ENCODE peak calls at places on chromosomes 2 and 18, in six cellular contexts. X is astrocyte of the spinal cord, K is lower lobe of right lung, L is A549, H is endodermal cell, T is breast epithelium. Y is an unnamed sample.

GRCh38 chr2:105143467-105144127 is 97.9 kb upstream of the GPR45 start:
- DNase-seq in L (no peak), H (peak), T (peak), K (no peak), X (no peak), Y (no peak)

GRCh38 chr2:18987592-18988073 is 370.8 kb downstream of the OSR1 start:
- DNase-seq in L (peak), X (peak), K (peak), H (no peak), T (peak), Y (no peak)

GRCh38 chr2:45284621-45284995 is 275.4 kb upstream of the SIX2 start:
- DNase-seq in L (no peak), T (no peak), H (no peak), K (no peak), X (no peak), Y (no peak)

GRCh38 chr18:2906522-2907458 is 60.0 kb downstream of the EMILIN2 start:
- DNase-seq in H (peak), X (no peak), T (no peak), L (peak), K (peak), Y (no peak)

GRCh38 chr2:8135051-8135675 is 546.7 kb upstream of the ID2 start:
- DNase-seq in H (no peak), K (no peak), L (no peak), T (no peak), X (no peak), Y (no peak)

GRCh38 chr18:44474067-44474411 is 206.6 kb upstream of the SETBP1 start:
- DNase-seq in K (no peak), X (no peak), T (no peak), L (no peak), H (no peak), Y (no peak)

GRCh38 chr2:498493-499178 is 178.6 kb downstream of the TMEM18 start:
- DNase-seq in X (no peak), L (no peak), H (no peak), T (no peak), K (no peak), Y (no peak)

GRCh38 chr2:84970956-84971798 is at the start of gene KCMF1:
- DNase-seq in K (peak), T (peak), H (peak), X (peak), L (no peak), Y (no peak)

GRCh38 chr2:30029804-30030203 is 108.4 kb upstream of the ALK start:
- DNase-seq in L (no peak), T (no peak), K (no peak), X (no peak), H (no peak), Y (no peak)

GRCh38 chr2:216006164-216006663 is 7.1 kb downstream of the MREG start:
- DNase-seq in X (no peak), T (peak), H (peak), K (peak), L (no peak), Y (peak)

GRCh38 chr18:23135679-23136325 is 517 bp downstream of the CABLES1 start:
- DNase-seq in L (no peak), H (peak), X (no peak), K (peak), T (no peak), Y (no peak)

GRCh38 chr2:127592761-127593227 is 53.2 kb upstream of the GPR17 start:
- DNase-seq in H (peak), X (no peak), K (no peak), L (no peak), T (no peak), Y (peak)

GRCh38 chr2:96909651-96910050 is 39.8 kb upstream of the SEMA4C start:
- DNase-seq in T (no peak), L (no peak), X (no peak), H (no peak), K (no peak), Y (no peak)

GRCh38 chr2:126981476-126981875 is 82.8 kb downstream of the TEX51 start:
- DNase-seq in K (no peak), X (no peak), H (no peak), L (no peak), T (no peak), Y (no peak)

GRCh38 chr2:40511661-40512213 is 59.8 kb upstream of the SLC8A1 start:
- DNase-seq in K (no peak), H (peak), T (no peak), X (peak), L (no peak), Y (peak)

GRCh38 chr2:43467889-43468288 is 127.9 kb downstream of the THADA start:
- DNase-seq in H (no peak), X (peak), T (no peak), L (no peak), K (no peak), Y (no peak)

GRCh38 chr2:62382757-62383156 is 123.2 kb downstream of the TMEM17 start:
- DNase-seq in T (no peak), K (no peak), L (no peak), H (no peak), X (no peak), Y (no peak)

GRCh38 chr2:218386505-218387368 is 4.7 kb downstream of the SLC11A1 start:
- DNase-seq in X (no peak), K (no peak), L (no peak), H (peak), T (no peak), Y (no peak)

GRCh38 chr2:174577967-174578589 is 19.5 kb downstream of the WIPF1 start:
- DNase-seq in H (no peak), X (peak), K (no peak), T (no peak), L (no peak), Y (no peak)

GRCh38 chr2:135709992-135710391 is 31.7 kb upstream of the UBXN4 start:
- DNase-seq in T (peak), X (peak), K (peak), L (peak), H (peak), Y (no peak)

GRCh38 chr2:135227386-135227785 is 175.3 kb downstream of the RAB3GAP1 start:
- DNase-seq in H (no peak), K (no peak), L (no peak), X (peak), T (no peak), Y (no peak)

GRCh38 chr2:217746741-217747287 is 256.0 kb downstream of the TNS1 start:
- DNase-seq in T (no peak), X (no peak), L (no peak), H (peak), K (no peak), Y (no peak)

GRCh38 chr2:209974566-209974965 is 27.9 kb upstream of the RPE start:
- DNase-seq in H (no peak), K (no peak), L (no peak), X (peak), T (no peak), Y (no peak)

GRCh38 chr2:209976698-209977385 is 25.6 kb upstream of the RPE start:
- DNase-seq in H (no peak), K (no peak), L (no peak), T (no peak), X (no peak), Y (no peak)

GRCh38 chr2:209973328-209973727 is 29.1 kb upstream of the RPE start:
- DNase-seq in K (no peak), H (no peak), X (no peak), T (no peak), L (no peak), Y (no peak)

DNA sequence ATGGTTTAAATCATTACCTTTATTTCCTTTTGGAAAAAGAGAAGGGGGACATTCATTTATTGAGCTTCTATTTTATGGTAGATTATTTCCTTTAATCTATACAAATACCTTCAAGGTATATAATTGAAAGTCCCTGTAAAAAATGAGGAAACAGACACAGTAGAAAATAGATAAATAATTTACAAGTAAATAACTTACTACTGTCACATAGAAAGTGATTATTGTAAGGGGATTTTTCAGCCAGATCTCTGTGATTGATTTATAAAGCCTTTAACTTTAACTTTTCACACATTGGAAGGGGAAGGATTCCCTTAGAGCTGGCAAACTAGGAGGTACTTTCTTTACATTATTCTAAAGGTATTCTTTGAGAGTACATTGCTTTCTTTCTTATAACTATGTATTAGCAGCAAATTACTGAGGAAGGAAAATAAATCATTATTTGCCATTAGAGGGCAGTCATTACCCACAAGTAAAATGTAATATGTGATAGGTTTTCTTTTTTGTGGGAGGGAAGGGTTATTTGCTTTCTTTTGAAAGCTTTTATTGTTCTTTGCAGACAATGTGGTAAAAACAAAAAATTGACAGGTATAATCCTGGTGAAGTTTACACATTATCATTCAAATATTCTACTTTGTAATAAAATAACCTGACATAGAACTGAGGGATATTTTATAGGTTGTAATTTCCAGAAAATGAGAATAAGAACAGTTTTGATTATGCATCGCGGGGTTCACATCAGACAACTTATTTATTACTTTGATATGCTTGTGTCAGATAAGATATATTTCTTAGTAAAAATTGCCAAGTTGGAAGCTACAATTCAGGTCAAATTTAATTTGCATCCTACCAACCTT is 24.8 kb upstream of the RPE start:
- DNase-seq in L (peak), H (no peak), K (no peak), X (peak), T (no peak), Y (no peak)
- TF ChIP-seq CTCF in L (peak), H (peak), K (peak), X (peak), T (peak), Y (peak)

GRCh38 chr2:66446178-66446860 is 11.4 kb downstream of the MEIS1 start:
- DNase-seq in T (no peak), K (peak), L (no peak), X (peak), H (peak), Y (no peak)

GRCh38 chr2:66448592-66448991 is 13.7 kb downstream of the MEIS1 start:
- DNase-seq in K (no peak), T (no peak), L (no peak), H (no peak), X (no peak), Y (no peak)

GRCh38 chr2:66445781-66446177 is 10.9 kb downstream of the MEIS1 start:
- DNase-seq in T (no peak), H (peak), X (peak), K (peak), L (no peak), Y (no peak)

GRCh38 chr2:66446924-66447323 is 12.0 kb downstream of the MEIS1 start:
- DNase-seq in X (peak), K (no peak), T (no peak), L (no peak), H (no peak), Y (no peak)

DNA sequence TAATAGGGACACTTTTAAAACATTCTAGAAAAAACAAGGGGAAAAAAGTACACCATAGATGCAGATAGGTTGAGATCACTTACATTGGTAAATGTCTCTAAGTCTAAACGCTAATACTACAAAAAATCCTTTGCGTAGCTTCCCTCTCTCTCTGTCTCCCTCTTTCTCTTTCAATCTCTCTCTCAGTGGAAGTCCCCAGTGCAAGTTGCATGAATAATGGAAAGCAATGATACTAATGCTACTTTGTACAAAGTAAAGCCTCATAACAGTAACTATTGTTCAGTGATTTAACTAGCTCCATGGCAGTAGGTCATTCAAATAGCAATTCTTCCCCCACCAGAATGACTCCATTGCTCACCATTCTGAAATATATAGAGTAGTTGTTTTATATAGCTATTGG is 12.8 kb downstream of the MEIS1 start:
- DNase-seq in X (peak), L (no peak), H (no peak), K (no peak), T (no peak), Y (no peak)
- H3K4me3 ChIP-seq in X (no peak), L (no peak), H (no peak), K (peak), T (peak), Y (peak)

DNA sequence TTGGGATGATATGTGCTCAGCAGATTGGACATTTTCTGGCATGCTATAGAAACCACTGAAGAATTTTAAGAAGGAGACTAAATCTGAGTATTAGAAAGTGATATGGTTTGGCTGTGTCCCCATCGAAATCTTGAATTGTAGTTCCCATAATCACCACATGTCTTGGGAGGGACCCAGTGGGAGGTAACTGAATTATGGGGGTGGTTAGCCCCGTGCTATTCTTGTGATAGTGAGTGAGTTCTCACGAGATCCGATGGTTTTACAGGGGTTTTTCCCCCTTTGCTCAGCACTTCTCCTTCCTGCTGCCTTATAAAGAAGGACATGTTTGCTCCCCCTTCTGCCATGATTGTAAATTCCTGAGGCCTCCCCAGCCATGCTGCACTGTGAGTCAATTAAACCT is 535.9 kb upstream of the VRK2 start:
- DNase-seq in T (no peak), K (no peak), X (no peak), H (no peak), L (no peak), Y (no peak)
- TF ChIP-seq CTCF in T (no peak), K (no peak), X (no peak), H (peak), L (no peak), Y (no peak)

GRCh38 chr2:37631698-37632097 is 39.7 kb downstream of the CDC42EP3 start:
- DNase-seq in K (no peak), L (no peak), H (no peak), X (no peak), T (no peak), Y (no peak)
- H3K4me3 ChIP-seq in K (no peak), L (no peak), H (no peak), X (no peak), T (no peak), Y (no peak)

GRCh38 chr2:25620077-25620476 is 53.3 kb downstream of the DTNB start:
- DNase-seq in X (no peak), L (no peak), T (no peak), H (no peak), K (no peak), Y (no peak)

GRCh38 chr2:25623361-25623760 is 50.0 kb downstream of the DTNB start:
- DNase-seq in X (no peak), H (no peak), L (no peak), K (no peak), T (no peak), Y (no peak)

GRCh38 chr2:25619187-25619586 is 54.2 kb downstream of the DTNB start:
- DNase-seq in K (no peak), L (no peak), X (no peak), T (no peak), H (no peak), Y (no peak)

GRCh38 chr2:25620711-25621110 is 52.7 kb downstream of the DTNB start:
- DNase-seq in L (no peak), T (no peak), H (no peak), X (no peak), K (no peak), Y (no peak)

DNA sequence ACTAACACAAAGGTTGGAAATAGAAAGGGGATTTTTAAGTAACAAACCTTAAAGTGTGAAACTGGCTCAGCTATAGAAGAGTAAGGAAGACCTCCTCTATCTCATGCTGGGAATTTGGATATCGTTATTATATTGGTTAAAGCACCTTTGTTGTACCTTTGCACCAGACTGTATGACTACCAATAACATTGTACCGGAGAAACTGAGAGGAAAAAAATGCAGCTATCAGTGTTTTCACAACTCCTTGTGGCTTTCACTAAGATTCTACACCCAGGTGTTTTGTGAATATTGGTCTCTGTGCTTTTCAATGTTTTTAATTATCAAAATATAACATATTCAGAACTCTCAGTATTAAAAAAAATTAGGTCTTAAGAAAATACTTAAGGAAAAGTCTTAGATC is 48.7 kb downstream of the DTNB start:
- DNase-seq in L (no peak), K (no peak), T (no peak), X (no peak), H (no peak), Y (no peak)
- TF ChIP-seq CTCF in L (no peak), K (no peak), T (no peak), X (no peak), H (no peak), Y (no peak)

GRCh38 chr2:162256621-162257020 is 13.4 kb upstream of the FAP start:
- DNase-seq in H (no peak), K (no peak), T (no peak), X (peak), L (no peak), Y (no peak)
- H3K4me3 ChIP-seq in H (no peak), K (no peak), T (no peak), X (no peak), L (no peak), Y (no peak)

GRCh38 chr18:79644666-79645057 is 34.9 kb upstream of the CTDP1 start:
- DNase-seq in L (no peak), K (no peak), X (no peak), H (no peak), T (no peak), Y (no peak)

GRCh38 chr18:79647307-79647706 is 32.3 kb upstream of the CTDP1 start:
- DNase-seq in L (no peak), K (no peak), H (no peak), X (no peak), T (no peak), Y (no peak)

GRCh38 chr18:79643049-79643765 is 36.4 kb upstream of the CTDP1 start:
- DNase-seq in X (no peak), L (no peak), H (peak), K (peak), T (no peak), Y (peak)

GRCh38 chr18:79644006-79644665 is 35.5 kb upstream of the CTDP1 start:
- DNase-seq in T (no peak), X (peak), L (peak), K (peak), H (peak), Y (no peak)

DNA sequence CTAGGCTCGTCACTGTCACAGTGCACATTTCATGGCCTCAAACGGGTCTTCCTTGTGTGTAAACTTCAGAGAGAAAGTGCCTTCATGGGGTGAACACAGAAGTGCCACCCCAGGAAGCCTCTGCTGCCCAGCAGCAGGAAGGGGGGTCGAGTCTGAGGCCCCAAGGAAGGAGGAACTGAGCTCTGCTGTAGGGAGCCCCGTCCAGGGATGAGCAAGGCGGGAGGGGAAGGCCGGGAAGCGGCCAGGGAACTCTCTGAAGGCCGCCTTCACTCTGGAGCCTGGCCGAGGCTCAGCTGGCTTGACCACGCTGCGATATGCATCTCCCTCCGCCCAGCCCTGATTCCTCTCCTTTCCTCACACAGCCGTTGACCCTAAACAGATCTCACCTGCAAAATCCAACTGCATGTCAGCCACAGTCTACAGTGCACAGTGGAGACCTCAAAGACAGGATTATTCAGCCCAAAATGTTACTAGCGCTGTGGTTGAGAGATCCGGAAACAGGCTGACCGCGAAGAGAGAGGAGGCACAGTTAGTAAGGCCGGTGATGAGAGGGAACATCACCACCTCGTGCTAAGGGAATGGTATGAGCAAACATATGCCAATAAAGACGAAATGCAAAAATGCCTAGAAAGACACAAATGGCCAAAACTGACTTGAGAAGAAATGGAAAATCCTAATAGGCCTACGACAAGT is 34.2 kb upstream of the CTDP1 start:
- DNase-seq in H (no peak), K (no peak), T (no peak), X (no peak), L (no peak), Y (no peak)
- TF ChIP-seq CTCF in H (no peak), K (no peak), T (no peak), X (no peak), L (no peak), Y (no peak)